ENCODE peak calls at places on chromosomes 3 and 15, in four cellular contexts. F is stomach, M is WERI-Rb-1, C is Peyer's patch. D is an unnamed sample.

GRCh38 chr3:27089063-27089462 is 280.1 kb downstream of the NEK10 start:
- DNase-seq in F (no peak), M (no peak), C (no peak), D (no peak)

GRCh38 chr15:83764201-83764839 is 110.4 kb downstream of the ADAMTSL3 start:
- DNase-seq in F (no peak), M (no peak), C (no peak), D (no peak)

GRCh38 chr15:80180468-80180867 is 27.7 kb downstream of the FAH start:
- DNase-seq in F (no peak), M (no peak), C (no peak), D (no peak)

GRCh38 chr3:50862221-50862620 is 187.5 kb downstream of the DOCK3 start:
- DNase-seq in F (no peak), M (no peak), C (no peak), D (no peak)

GRCh38 chr15:63348392-63348791 is 33.3 kb downstream of the CA12 start:
- DNase-seq in F (peak; percentile 84), M (no peak), C (no peak), D (peak; percentile 82)

GRCh38 chr3:52471371-52472238 is 16.2 kb downstream of the NISCH start:
- DNase-seq in F (peak; percentile 81), M (peak; percentile 66), C (peak; percentile 33), D (no peak)

GRCh38 chr3:171833775-171834460 is 9.2 kb upstream of the TMEM212 start:
- DNase-seq in F (no peak), M (no peak), C (no peak), D (no peak)

GRCh38 chr3:157109267-157110141 is 50.4 kb downstream of the CCNL1 start:
- DNase-seq in F (no peak), M (no peak), C (no peak), D (no peak)

GRCh38 chr3:108820586-108820985 is 2.0 kb upstream of the TRAT1 start:
- DNase-seq in F (no peak), M (no peak), C (no peak), D (no peak)

GRCh38 chr3:52798376-52798977 is 3.9 kb downstream of the ITIH3 start:
- DNase-seq in F (no peak), M (no peak), C (no peak), D (no peak)

GRCh38 chr3:25573386-25574171 is 91.1 kb downstream of the TOP2B start:
- DNase-seq in F (no peak), M (no peak), C (no peak), D (no peak)

GRCh38 chr3:130412991-130413390 is 67.5 kb downstream of the COL6A5 start:
- DNase-seq in F (no peak), M (no peak), C (no peak), D (no peak)

GRCh38 chr3:3707858-3708768 is 91.1 kb upstream of the LRRN1 start:
- DNase-seq in F (no peak), M (no peak), C (no peak), D (no peak)

GRCh38 chr3:143958966-143959365 is 12.7 kb upstream of the DIPK2A start:
- DNase-seq in F (no peak), M (no peak), C (no peak), D (no peak)

GRCh38 chr15:31399544-31400171 is 73.0 kb downstream of the KLF13 start:
- DNase-seq in F (no peak), M (no peak), C (no peak), D (peak; percentile 42)

GRCh38 chr3:36381311-36381956 is 1.1 kb downstream of the STAC start:
- DNase-seq in F (no peak), M (no peak), C (no peak), D (no peak)

GRCh38 chr3:9948586-9948985 is 3.6 kb downstream of the PRRT3 start:
- DNase-seq in F (no peak), M (no peak), C (no peak), D (no peak)

GRCh38 chr3:7074217-7074616 is 213.3 kb downstream of the GRM7 start:
- DNase-seq in F (no peak), M (no peak), C (no peak), D (no peak)

GRCh38 chr3:733313-733712 is 359.5 kb upstream of the CNTN6 start:
- DNase-seq in F (no peak), M (no peak), C (no peak), D (no peak)

GRCh38 chr3:732326-732928 is 360.4 kb upstream of the CNTN6 start:
- DNase-seq in F (no peak), M (no peak), C (no peak), D (no peak)
- H3K9me3 ChIP-seq in F (no peaks in the 10 kb centered on the region), M (no peaks in the 10 kb centered on the region), C (no peaks in the 10 kb centered on the region), D (peaks cover 6% of the 10 kb centered on the region)

GRCh38 chr15:25192651-25193050 is 237.9 kb downstream of the SNRPN start:
- DNase-seq in F (no peak), M (no peak), C (no peak), D (no peak)
- H3K9me3 ChIP-seq in F (peaks cover 100% of the 10 kb centered on the region), M (no peaks in the 10 kb centered on the region), C (peaks cover 16% of the 10 kb centered on the region), D (peaks cover 98% of the 10 kb centered on the region)

DNA sequence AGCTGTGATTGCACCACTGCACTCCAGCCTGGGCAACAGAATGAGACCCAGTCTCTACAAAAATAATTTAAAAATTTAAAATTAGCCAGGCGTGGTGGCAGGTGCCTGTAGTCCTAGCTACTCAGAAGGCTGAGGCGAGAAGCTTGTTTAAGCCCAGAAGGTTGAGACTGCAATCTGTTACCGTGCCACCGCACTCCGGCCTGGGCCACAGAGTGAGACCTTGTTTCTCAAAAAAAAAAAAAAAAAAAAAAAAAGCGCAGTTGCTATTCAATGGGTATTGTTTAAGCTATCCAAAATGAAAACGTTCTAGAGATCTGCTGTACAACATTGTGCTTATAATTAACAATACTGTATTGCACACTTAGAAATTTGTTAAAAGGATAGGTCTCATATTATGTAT is 24.0 kb downstream of the ZNF148 start:
- DNase-seq in F (no peak), M (no peak), C (no peak), D (no peak)
- H3K9me3 ChIP-seq in F (no peaks in the 10 kb centered on the region), M (no peaks in the 10 kb centered on the region), C (no peaks in the 10 kb centered on the region), D (no peaks in the 10 kb centered on the region)

GRCh38 chr15:25207369-25207768 is 231.5 kb downstream of the UBE3A start:
- DNase-seq in F (no peak), M (no peak), C (no peak), D (no peak)
- H3K9me3 ChIP-seq in F (peaks cover 96% of the 10 kb centered on the region), M (no peaks in the 10 kb centered on the region), C (peaks cover 12% of the 10 kb centered on the region), D (peaks cover 90% of the 10 kb centered on the region)

GRCh38 chr15:25094066-25094465 is 139.3 kb downstream of the SNRPN start:
- DNase-seq in F (no peak), M (no peak), C (no peak), D (no peak)

GRCh38 chr15:25092661-25093060 is 137.9 kb downstream of the SNRPN start:
- DNase-seq in F (no peak), M (no peak), C (no peak), D (no peak)

GRCh38 chr15:25093455-25094029 is 138.8 kb downstream of the SNRPN start:
- DNase-seq in F (no peak), M (no peak), C (no peak), D (no peak)

GRCh38 chr15:25094519-25094918 is 139.7 kb downstream of the SNRPN start:
- DNase-seq in F (no peak), M (no peak), C (no peak), D (no peak)

GRCh38 chr15:25095179-25095578 is 140.4 kb downstream of the SNRPN start:
- DNase-seq in F (no peak), M (no peak), C (no peak), D (no peak)
- H3K9me3 ChIP-seq in F (peaks cover 100% of the 10 kb centered on the region), M (no peaks in the 10 kb centered on the region), C (peaks cover 64% of the 10 kb centered on the region), D (peaks cover 89% of the 10 kb centered on the region)

GRCh38 chr15:48929611-48930170 is 34.0 kb downstream of the SHC4 start:
- DNase-seq in F (no peak), M (no peak), C (no peak), D (no peak)
- H3K9me3 ChIP-seq in F (no peaks in the 10 kb centered on the region), M (no peaks in the 10 kb centered on the region), C (no peaks in the 10 kb centered on the region), D (no peaks in the 10 kb centered on the region)

DNA sequence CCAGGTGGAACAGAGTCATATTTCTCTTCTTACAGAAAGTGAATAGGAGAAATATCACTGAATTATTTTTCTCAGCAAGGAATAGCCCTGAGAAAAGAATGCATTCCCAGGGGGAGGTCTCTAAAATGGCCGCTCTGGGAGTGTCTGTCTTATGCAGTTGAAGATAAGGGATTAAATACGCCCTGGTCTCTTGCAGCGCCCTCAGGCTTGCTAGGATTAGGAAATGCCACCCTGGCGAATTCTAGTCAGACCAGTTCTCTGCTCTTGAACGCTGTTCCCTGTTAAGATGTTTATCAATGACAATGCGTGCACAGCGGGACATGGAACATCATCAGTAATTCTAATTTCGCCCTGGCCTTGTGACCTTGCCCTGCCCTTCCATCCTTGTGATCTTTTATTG is 949.0 kb upstream of the SEMA6D start:
- DNase-seq in F (no peak), M (no peak), C (no peak), D (no peak)
- H3K9me3 ChIP-seq in F (peaks cover 25% of the 10 kb centered on the region), M (peaks cover 9% of the 10 kb centered on the region), C (peaks cover 11% of the 10 kb centered on the region), D (peaks cover 24% of the 10 kb centered on the region)

DNA sequence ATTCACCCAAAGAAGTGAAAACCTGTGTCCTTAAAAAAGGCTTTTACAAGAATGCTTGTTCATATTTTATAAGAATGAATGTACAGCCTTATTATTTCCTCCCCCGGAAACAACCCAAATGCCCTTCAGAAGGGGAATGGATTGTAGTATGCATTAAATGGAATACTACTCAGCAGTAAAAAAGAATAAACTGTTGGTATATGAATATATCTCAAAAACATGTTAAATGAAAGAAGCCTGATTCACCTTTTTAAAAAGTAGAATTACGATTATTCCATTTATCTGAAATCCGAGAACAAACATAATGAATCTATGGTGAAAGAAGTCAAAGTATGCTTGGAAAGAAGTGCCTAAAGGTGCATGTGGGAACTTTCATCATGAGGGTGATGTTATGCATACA is 20.5 kb downstream of the STT3B start:
- DNase-seq in F (no peak), M (no peak), C (no peak), D (no peak)
- H3K9me3 ChIP-seq in F (no peaks in the 10 kb centered on the region), M (no peaks in the 10 kb centered on the region), C (no peaks in the 10 kb centered on the region), D (no peaks in the 10 kb centered on the region)